ENCODE peak calls at places on chromosomes 2 and 18, in nine cellular contexts. A, B, Q, U, I, W, F, X and Z are unnamed samples.
A peak's percentile ranks its signal among the peaks of the same experiment; 100 is the strongest.

GRCh38 chr2:54673501-54673998 is 49.9 kb upstream of the EML6 start:
- DNase-seq in A (peak; percentile 83), B (peak; percentile 90), Q (peak; percentile 79), U (peak; percentile 65), I (peak; percentile 61), W (no peak), F (no peak), X (no peak), Z (peak; percentile 83)

GRCh38 chr2:75592028-75592427 is 31.3 kb upstream of the EVA1A start:
- DNase-seq in A (peak; percentile 81), B (no peak), Q (peak; percentile 97), U (no peak), I (peak; percentile 27), W (no peak), F (no peak), X (peak; percentile 91), Z (no peak)

GRCh38 chr2:146324954-146325353 is 1519.9 kb upstream of the ACVR2A start:
- DNase-seq in A (peak; percentile 59), B (no peak), Q (no peak), U (no peak), I (no peak), W (peak; percentile 13), F (no peak), X (no peak), Z (no peak)

GRCh38 chr2:143581989-143582719 is 452.9 kb downstream of the ARHGAP15 start:
- DNase-seq in A (no peak), B (no peak), Q (peak; percentile 20), U (no peak), I (no peak), W (no peak), F (no peak), X (peak; percentile 67), Z (no peak)

GRCh38 chr2:150165988-150166965 is 321.2 kb downstream of the RND3 start:
- DNase-seq in A (no peak), B (no peak), Q (peak; percentile 93), U (peak; percentile 85), I (no peak), W (no peak), F (no peak), X (peak; percentile 70), Z (peak; percentile 32)

GRCh38 chr18:57435851-57436192 is 648 bp downstream of the ONECUT2 start:
- DNase-seq in A (no peak), B (no peak), Q (no peak), U (peak; percentile 17), I (no peak), W (no peak), F (no peak), X (no peak), Z (no peak)

GRCh38 chr2:64250063-64250462 is 105.8 kb upstream of the PELI1 start:
- DNase-seq in A (no peak), B (no peak), Q (no peak), U (no peak), I (no peak), W (no peak), F (no peak), X (no peak), Z (no peak)

GRCh38 chr18:79695269-79695668 is 15.7 kb downstream of the CTDP1 start:
- DNase-seq in A (no peak), B (no peak), Q (no peak), U (no peak), I (no peak), W (no peak), F (peak; percentile 12), X (no peak), Z (no peak)

GRCh38 chr2:217331577-217332139 is 471.8 kb upstream of the TNP1 start:
- DNase-seq in A (peak; percentile 83), B (no peak), Q (peak; percentile 78), U (peak; percentile 64), I (peak; percentile 29), W (peak; percentile 70), F (peak; percentile 20), X (peak; percentile 63), Z (no peak)

GRCh38 chr18:24095976-24096375 is 42.9 kb upstream of the CABYR start:
- DNase-seq in A (no peak), B (no peak), Q (no peak), U (no peak), I (no peak), W (no peak), F (no peak), X (no peak), Z (no peak)

GRCh38 chr18:74608681-74609080 is 11.0 kb downstream of the ZNF407 start:
- DNase-seq in A (no peak), B (no peak), Q (no peak), U (no peak), I (no peak), W (no peak), F (no peak), X (no peak), Z (no peak)

GRCh38 chr2:238203973-238204683 is 633 bp upstream of the ILKAP start:
- DNase-seq in A (no peak), B (no peak), Q (no peak), U (no peak), I (no peak), W (no peak), F (no peak), X (no peak), Z (no peak)

GRCh38 chr2:191711621-191712020 is 33.7 kb downstream of the NABP1 start:
- DNase-seq in A (no peak), B (no peak), Q (no peak), U (no peak), I (no peak), W (no peak), F (no peak), X (no peak), Z (no peak)

GRCh38 chr18:31401156-31402025 is 24.8 kb downstream of the DSG4 start:
- DNase-seq in A (no peak), B (no peak), Q (no peak), U (peak; percentile 86), I (peak; percentile 16), W (no peak), F (no peak), X (no peak), Z (no peak)